ENCODE peak calls at places on chromosome X, in six cellular contexts. One of them, this sample, is unnamed.

GRCh38 chrX:136674270-136674986 is 26.5 kb downstream of the CD40LG start:
- DNase-seq in activated naive CD4-positive, alpha-beta T cell: no peak
- DNase-seq in NCI-H82: no peak
- DNase-seq in neural crest cell: no peak
- DNase-seq in T-helper 22 cell: no peak
- DNase-seq in NCI-H2081: no peak
- DNase-seq in this sample: no peak

GRCh38 chrX:29229802-29230201 is 642.6 kb downstream of the IL1RAPL1 start:
- DNase-seq in activated naive CD4-positive, alpha-beta T cell: no peak
- DNase-seq in NCI-H82: no peak
- DNase-seq in neural crest cell: no peak
- DNase-seq in T-helper 22 cell: no peak
- DNase-seq in NCI-H2081: no peak
- DNase-seq in this sample: no peak

GRCh38 chrX:67604979-67605703 is 61.3 kb downstream of the AR start:
- DNase-seq in activated naive CD4-positive, alpha-beta T cell: no peak
- DNase-seq in NCI-H82: no peak
- DNase-seq in neural crest cell: no peak
- DNase-seq in T-helper 22 cell: no peak
- DNase-seq in NCI-H2081: no peak
- DNase-seq in this sample: no peak

GRCh38 chrX:16023790-16024734 is 99.3 kb upstream of the GRPR start:
- DNase-seq in activated naive CD4-positive, alpha-beta T cell: no peak
- DNase-seq in NCI-H82: no peak
- DNase-seq in neural crest cell: no peak
- DNase-seq in T-helper 22 cell: no peak
- DNase-seq in NCI-H2081: no peak
- DNase-seq in this sample: no peak

GRCh38 chrX:5957506-5957905 is 271.2 kb downstream of the NLGN4X start:
- DNase-seq in activated naive CD4-positive, alpha-beta T cell: no peak
- DNase-seq in NCI-H82: no peak
- DNase-seq in neural crest cell: no peak
- DNase-seq in T-helper 22 cell: no peak
- DNase-seq in NCI-H2081: no peak
- DNase-seq in this sample: no peak

GRCh38 chrX:100635040-100635439 is 1.6 kb downstream of the TSPAN6 start:
- DNase-seq in activated naive CD4-positive, alpha-beta T cell: no peak
- DNase-seq in NCI-H82: no peak
- DNase-seq in neural crest cell: no peak
- DNase-seq in T-helper 22 cell: no peak
- DNase-seq in NCI-H2081: no peak
- DNase-seq in this sample: no peak

GRCh38 chrX:115892787-115893671 is 277.5 kb upstream of the AGTR2 start:
- DNase-seq in activated naive CD4-positive, alpha-beta T cell: peak; percentile 26
- DNase-seq in NCI-H82: peak; percentile 4
- DNase-seq in neural crest cell: no peak
- DNase-seq in T-helper 22 cell: peak; percentile 23
- DNase-seq in NCI-H2081: peak; percentile 50
- DNase-seq in this sample: peak; percentile 90

GRCh38 chrX:69093960-69094935 is 71.0 kb downstream of the PJA1 start:
- DNase-seq in activated naive CD4-positive, alpha-beta T cell: peak; percentile 3
- DNase-seq in NCI-H82: peak; percentile 78
- DNase-seq in neural crest cell: peak; percentile 39
- DNase-seq in T-helper 22 cell: no peak
- DNase-seq in NCI-H2081: no peak
- DNase-seq in this sample: no peak

GRCh38 chrX:76148753-76149152 is 24.1 kb upstream of the PBDC1 start:
- DNase-seq in activated naive CD4-positive, alpha-beta T cell: peak; percentile 9
- DNase-seq in NCI-H82: peak; percentile 12
- DNase-seq in neural crest cell: peak; percentile 2
- DNase-seq in T-helper 22 cell: peak; percentile 48
- DNase-seq in NCI-H2081: peak; percentile 46
- DNase-seq in this sample: no peak

GRCh38 chrX:56798866-56799864 is 70.1 kb downstream of the NBDY start:
- DNase-seq in activated naive CD4-positive, alpha-beta T cell: peak; percentile 33
- DNase-seq in NCI-H82: no peak
- DNase-seq in neural crest cell: no peak
- DNase-seq in T-helper 22 cell: no peak
- DNase-seq in NCI-H2081: peak; percentile 17
- DNase-seq in this sample: peak; percentile 6

GRCh38 chrX:66625525-66625924 is 13.4 kb downstream of the EDA2R start:
- DNase-seq in activated naive CD4-positive, alpha-beta T cell: no peak
- DNase-seq in NCI-H82: no peak
- DNase-seq in neural crest cell: no peak
- DNase-seq in T-helper 22 cell: no peak
- DNase-seq in NCI-H2081: no peak
- DNase-seq in this sample: no peak

GRCh38 chrX:373641-374471 is 12.9 kb downstream of the PPP2R3B start:
- DNase-seq in activated naive CD4-positive, alpha-beta T cell: no peak
- DNase-seq in NCI-H82: no peak
- DNase-seq in neural crest cell: peak; percentile 35
- DNase-seq in T-helper 22 cell: no peak
- DNase-seq in NCI-H2081: no peak
- DNase-seq in this sample: no peak

This sample was measured in NCI-H1417 treated with DMSO at 0.1 percent for 48 hours.